ENCODE peak calls at places on chromosomes 4 and X, in six cellular contexts. I is keratinocyte, D is colonic mucosa, O is heart left ventricle, E is uterus, R is ovary. J is an unnamed sample.

GRCh38 chrX:31483336-31483735 is 411.5 kb upstream of the FTHL17 start:
- DNase-seq in R (no peak), E (no peak), O (no peak), D (no peak), I (no peak), J (no peak)

GRCh38 chrX:103211012-103211715 is 3.7 kb upstream of the BEX4 start:
- DNase-seq in E (peak), R (peak), D (peak), O (no peak), I (no peak), J (no peak)

GRCh38 chr4:4848540-4848939 is 10.9 kb upstream of the MSX1 start:
- DNase-seq in E (no peak), D (no peak), I (no peak), R (no peak), O (no peak), J (peak)

GRCh38 chr4:16056681-16057400 is 27.0 kb downstream of the PROM1 start:
- DNase-seq in R (no peak), O (no peak), E (no peak), D (no peak), I (no peak), J (peak)

GRCh38 chr4:76591992-76592391 is 157.0 kb downstream of the SHROOM3 start:
- DNase-seq in E (no peak), D (no peak), I (no peak), O (no peak), R (no peak), J (no peak)

GRCh38 chr4:91220315-91220714 is 1083.5 kb upstream of the GRID2 start:
- DNase-seq in E (no peak), R (no peak), O (no peak), I (no peak), D (no peak), J (no peak)

GRCh38 chr4:147733614-147734344 is 1.9 kb downstream of the ARHGAP10 start:
- DNase-seq in O (peak), R (no peak), I (no peak), D (no peak), E (peak), J (peak)

GRCh38 chr4:126899382-126899801 is 733.4 kb upstream of the INTU start:
- DNase-seq in E (no peak), O (peak), D (no peak), R (no peak), I (peak), J (no peak)

GRCh38 chrX:14712096-14712495 is 160.8 kb downstream of the FANCB start:
- DNase-seq in R (no peak), D (no peak), E (no peak), I (no peak), O (no peak), J (no peak)

GRCh38 chrX:42772874-42773273 is 5.1 kb downstream of the PPP1R2C start:
- DNase-seq in E (no peak), I (no peak), O (no peak), R (no peak), D (no peak), J (no peak)

GRCh38 chrX:15749642-15750610 is 11.9 kb downstream of the CA5B start:
- DNase-seq in O (peak), E (peak), D (peak), I (no peak), R (no peak), J (no peak)

GRCh38 chr4:26238782-26239647 is 81.8 kb upstream of the RBPJ start:
- DNase-seq in O (no peak), D (peak), R (no peak), I (no peak), E (no peak), J (no peak)
- H3K27ac ChIP-seq in O (no peak), D (peak), R (no peak), I (no peak), E (no peak), J (peak)

GRCh38 chr4:41256131-41256739 is 493 bp upstream of the UCHL1 start:
- DNase-seq in I (no peak), O (no peak), E (no peak), D (no peak), R (no peak), J (no peak)
- H3K4me3 ChIP-seq in I (no peak), O (no peak), E (peak), D (no peak), R (peak), J (peak)

DNA sequence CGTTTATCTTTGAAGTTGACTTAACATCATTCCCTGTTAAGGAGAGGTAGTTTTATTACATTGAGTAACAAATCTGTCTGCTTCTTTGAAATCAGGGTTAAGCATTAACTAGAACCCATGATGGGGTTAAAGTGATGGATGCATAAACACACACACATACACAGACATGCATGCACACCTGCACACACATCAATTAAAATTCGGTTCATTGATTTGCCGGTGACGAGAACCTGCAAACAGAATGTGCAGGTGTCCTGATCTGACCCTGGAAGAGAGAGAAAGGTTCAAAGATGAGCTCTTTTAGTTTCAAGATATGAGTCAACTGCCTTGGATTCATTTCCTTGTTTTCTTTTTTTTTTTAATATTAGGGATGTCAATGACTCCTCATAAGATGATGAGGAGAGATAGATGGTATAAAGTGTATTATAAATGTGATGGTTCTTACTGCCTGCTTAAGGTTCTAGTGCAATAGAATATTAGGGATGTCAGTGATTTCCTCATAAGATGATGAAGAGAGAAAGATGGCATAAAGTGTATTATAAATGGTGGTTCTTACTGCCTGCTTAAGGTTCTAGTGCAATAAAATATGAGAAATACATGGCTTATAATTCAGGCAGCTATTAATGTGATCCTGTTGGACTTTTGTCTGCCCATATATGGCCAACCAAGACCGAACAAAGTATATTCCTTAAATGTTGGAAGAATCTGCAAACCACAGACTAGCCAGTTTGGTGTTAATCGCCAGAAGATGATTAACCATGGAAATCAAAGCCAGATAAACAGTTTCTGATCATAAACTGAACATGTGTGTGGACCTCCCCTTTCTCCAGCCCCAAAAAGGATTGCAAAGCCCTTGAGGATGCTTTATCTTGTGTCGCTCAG is 14.1 kb upstream of the CD99 start:
- DNase-seq in R (no peak), E (no peak), O (no peak), I (no peak), D (no peak), J (no peak)
- H3K27ac ChIP-seq in R (no peak), E (no peak), O (no peak), I (no peak), D (no peak), J (no peak)

GRCh38 chrX:86149089-86149488 is 838 bp downstream of the DACH2 start:
- DNase-seq in I (no peak), E (no peak), O (no peak), R (no peak), D (no peak), J (no peak)
- H3K4me3 ChIP-seq in I (no peak), E (peak), O (no peak), R (peak), D (no peak), J (peak)

DNA sequence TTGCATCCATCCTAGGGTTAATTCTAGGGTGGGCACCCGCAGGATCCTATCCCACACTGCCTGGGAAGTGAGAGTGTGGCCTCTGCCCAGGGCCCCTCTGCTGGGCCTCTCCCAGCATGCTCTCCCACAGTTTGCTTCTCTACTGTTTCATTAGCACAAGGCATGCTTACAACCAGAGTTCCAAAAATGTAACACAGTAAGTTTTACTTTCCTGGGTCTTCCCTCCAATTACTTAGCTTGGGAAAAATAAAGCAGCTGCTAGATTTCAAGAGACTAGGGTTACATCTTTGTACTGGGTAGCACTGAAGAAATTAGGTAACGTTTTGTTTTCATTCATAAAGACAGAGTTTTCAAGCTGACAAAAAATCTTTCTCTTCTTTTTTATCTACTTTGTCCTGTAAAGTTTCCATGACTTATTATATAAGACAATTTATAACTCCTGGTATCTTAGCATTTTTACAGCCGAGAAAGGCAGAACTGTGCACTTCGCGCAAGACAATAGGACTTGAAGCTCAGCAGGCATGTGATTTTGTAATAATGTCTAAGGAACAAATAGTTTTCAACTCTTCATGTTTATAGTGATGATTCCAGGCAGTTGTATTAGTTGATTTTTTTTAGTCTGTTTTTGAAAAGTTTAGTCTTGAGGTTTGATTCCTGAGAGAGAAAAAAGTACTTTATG is 131.2 kb upstream of the PCDH18 start:
- DNase-seq in O (no peak), I (no peak), D (no peak), E (peak), R (no peak), J (no peak)
- H3K27ac ChIP-seq in O (no peak), I (no peak), D (peak), E (peak), R (no peak), J (no peak)

GRCh38 chrX:135295238-135295943 is 13.9 kb upstream of the ETDC start:
- DNase-seq in O (peak), I (no peak), R (peak), E (no peak), D (peak), J (peak)

GRCh38 chrX:135295944-135296305 is 13.4 kb upstream of the ETDC start:
- DNase-seq in R (no peak), D (no peak), O (no peak), E (no peak), I (no peak), J (no peak)
- H3K4me3 ChIP-seq in R (no peak), D (no peak), O (no peak), E (peak), I (no peak), J (peak)

GRCh38 chr4:153481474-153481873 is 15.3 kb downstream of the TMEM131L start:
- DNase-seq in E (no peak), I (no peak), D (no peak), R (no peak), O (no peak), J (no peak)
- H3K27ac ChIP-seq in E (no peak), I (no peak), D (no peak), R (no peak), O (no peak), J (peak)

GRCh38 chr4:52658671-52659015 is 458 bp downstream of the USP46 start:
- DNase-seq in D (no peak), O (peak), R (peak), I (no peak), E (peak), J (peak)

GRCh38 chr4:52659016-52659721 is at the start of gene USP46:
- DNase-seq in E (peak), O (peak), I (no peak), D (peak), R (peak), J (peak)

GRCh38 chr4:52661966-52662705 is 3.0 kb upstream of the USP46 start:
- DNase-seq in O (no peak), D (no peak), I (no peak), E (no peak), R (no peak), J (no peak)

GRCh38 chr4:52659722-52660261 is 691 bp upstream of the USP46 start:
- DNase-seq in E (peak), D (peak), O (peak), I (no peak), R (peak), J (peak)

DNA sequence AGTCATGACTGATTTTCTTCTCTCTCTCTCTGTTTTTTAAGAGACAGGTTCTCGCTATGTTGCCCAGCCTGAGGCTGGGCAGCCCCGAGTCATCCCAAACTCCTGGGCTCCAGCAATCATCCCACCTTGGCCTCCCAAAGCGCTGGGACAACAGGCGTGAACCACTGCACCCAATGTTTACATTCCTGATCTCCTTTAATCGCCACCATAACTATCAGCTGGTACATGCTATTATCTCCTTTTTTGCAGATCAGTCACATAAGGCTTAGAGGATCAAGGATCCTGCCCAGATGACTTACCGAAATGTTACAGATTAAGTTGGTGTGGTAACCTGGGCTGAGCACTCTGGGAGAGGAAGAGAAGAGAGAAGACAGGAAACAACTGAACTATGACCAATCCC is 1.5 kb upstream of the USP46 start:
- DNase-seq in I (no peak), E (no peak), O (no peak), R (no peak), D (no peak), J (no peak)
- H3K4me3 ChIP-seq in I (no peak), E (no peak), O (no peak), R (no peak), D (no peak), J (no peak)

GRCh38 chrX:52923781-52924241 is 26.7 kb downstream of the FAM156B start:
- DNase-seq in O (peak), R (no peak), D (peak), I (no peak), E (no peak), J (peak)
- H3K27ac ChIP-seq in O (no peak), R (no peak), D (no peak), I (peak), E (no peak), J (peak)

DNA sequence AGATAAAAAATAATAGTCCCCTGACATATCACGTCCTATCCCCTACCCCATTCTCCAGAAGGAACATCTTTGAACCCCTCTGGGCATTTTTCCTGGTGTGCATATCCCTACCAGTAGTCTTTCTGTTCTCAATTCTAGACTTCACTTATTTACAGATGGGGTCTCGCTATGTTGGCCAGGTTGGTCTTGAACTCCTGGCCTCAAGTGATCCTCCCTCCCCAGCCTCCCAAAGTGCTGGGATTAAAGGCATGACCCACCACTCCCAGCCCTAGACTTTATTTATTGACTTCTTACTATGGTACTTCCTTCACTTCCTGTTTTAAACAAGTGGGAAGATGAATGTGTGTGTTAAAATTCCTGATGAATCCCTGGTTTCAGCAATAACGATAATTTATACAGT is 612 bp upstream of the RRAGB start:
- DNase-seq in E (no peak), O (no peak), D (no peak), R (no peak), I (no peak), J (no peak)
- H3K4me3 ChIP-seq in E (peak), O (no peak), D (peak), R (peak), I (no peak), J (peak)

J was measured in psoas muscle.